ENCODE peak calls at places on chromosomes 12 and 14, in eight cellular contexts. One of them, this sample, is unnamed.

GRCh38 chr14:61287196-61287595 is 6.1 kb upstream of the TMEM30B start:
- DNase-seq in B cell: no peak
- DNase-seq in progenitor cell of endocrine pancreas: no peak
- DNase-seq in bronchial epithelial cell: peak
- DNase-seq in pancreas: no peak
- DNase-seq in tibial nerve: no peak
- DNase-seq in Caco-2: no peak
- DNase-seq in adrenal gland: no peak
- DNase-seq in this sample: no peak

GRCh38 chr12:125310461-125310860 is 245.2 kb downstream of the AACS start:
- DNase-seq in tibial nerve: no peak
- DNase-seq in bronchial epithelial cell: no peak
- DNase-seq in pancreas: no peak
- DNase-seq in adrenal gland: no peak
- DNase-seq in progenitor cell of endocrine pancreas: no peak
- DNase-seq in Caco-2: no peak
- DNase-seq in B cell: no peak
- DNase-seq in this sample: no peak

GRCh38 chr14:87067597-87067996 is 925.4 kb downstream of the GALC start:
- DNase-seq in tibial nerve: no peak
- DNase-seq in Caco-2: no peak
- DNase-seq in bronchial epithelial cell: no peak
- DNase-seq in adrenal gland: no peak
- DNase-seq in B cell: no peak
- DNase-seq in progenitor cell of endocrine pancreas: no peak
- DNase-seq in pancreas: no peak
- DNase-seq in this sample: no peak

GRCh38 chr12:119177724-119178380 is 879 bp upstream of the HSPB8 start:
- DNase-seq in tibial nerve: no peak
- DNase-seq in Caco-2: no peak
- DNase-seq in adrenal gland: no peak
- DNase-seq in pancreas: no peak
- DNase-seq in progenitor cell of endocrine pancreas: no peak
- DNase-seq in bronchial epithelial cell: no peak
- DNase-seq in B cell: no peak
- DNase-seq in this sample: no peak

GRCh38 chr14:102848830-102849521 is 71.7 kb downstream of the TRAF3 start:
- DNase-seq in B cell: no peak
- DNase-seq in progenitor cell of endocrine pancreas: no peak
- DNase-seq in bronchial epithelial cell: no peak
- DNase-seq in adrenal gland: peak
- DNase-seq in pancreas: no peak
- DNase-seq in tibial nerve: peak
- DNase-seq in Caco-2: no peak
- DNase-seq in this sample: peak

GRCh38 chr12:125289965-125290364 is 224.7 kb downstream of the AACS start:
- DNase-seq in tibial nerve: no peak
- DNase-seq in Caco-2: no peak
- DNase-seq in progenitor cell of endocrine pancreas: no peak
- DNase-seq in adrenal gland: no peak
- DNase-seq in pancreas: no peak
- DNase-seq in bronchial epithelial cell: no peak
- DNase-seq in B cell: no peak
- DNase-seq in this sample: no peak

GRCh38 chr12:77954156-77954555 is 123.5 kb downstream of the NAV3 start:
- DNase-seq in pancreas: no peak
- DNase-seq in B cell: no peak
- DNase-seq in adrenal gland: no peak
- DNase-seq in Caco-2: no peak
- DNase-seq in bronchial epithelial cell: peak
- DNase-seq in tibial nerve: no peak
- DNase-seq in progenitor cell of endocrine pancreas: no peak
- DNase-seq in this sample: no peak

GRCh38 chr12:131682511-131682895 is 28.4 kb upstream of the SFSWAP start:
- DNase-seq in pancreas: no peak
- DNase-seq in B cell: no peak
- DNase-seq in Caco-2: no peak
- DNase-seq in progenitor cell of endocrine pancreas: no peak
- DNase-seq in bronchial epithelial cell: no peak
- DNase-seq in tibial nerve: no peak
- DNase-seq in adrenal gland: no peak
- DNase-seq in this sample: no peak

GRCh38 chr12:107523760-107524558 is 161.6 kb upstream of the PWP1 start:
- DNase-seq in Caco-2: no peak
- DNase-seq in B cell: no peak
- DNase-seq in progenitor cell of endocrine pancreas: no peak
- DNase-seq in adrenal gland: no peak
- DNase-seq in tibial nerve: no peak
- DNase-seq in bronchial epithelial cell: no peak
- DNase-seq in pancreas: no peak
- DNase-seq in this sample: no peak

GRCh38 chr12:120238224-120238616 is 27.3 kb downstream of the PXN start:
- DNase-seq in Caco-2: no peak
- DNase-seq in B cell: no peak
- DNase-seq in bronchial epithelial cell: no peak
- DNase-seq in adrenal gland: no peak
- DNase-seq in progenitor cell of endocrine pancreas: no peak
- DNase-seq in pancreas: no peak
- DNase-seq in tibial nerve: no peak
- DNase-seq in this sample: no peak

GRCh38 chr12:90102957-90103652 is 394.5 kb upstream of the ATP2B1 start:
- DNase-seq in bronchial epithelial cell: peak
- DNase-seq in progenitor cell of endocrine pancreas: no peak
- DNase-seq in pancreas: no peak
- DNase-seq in B cell: peak
- DNase-seq in tibial nerve: no peak
- DNase-seq in adrenal gland: no peak
- DNase-seq in Caco-2: peak
- DNase-seq in this sample: peak

GRCh38 chr14:101020971-101021370 is 117.4 kb upstream of the RTL1 start:
- DNase-seq in progenitor cell of endocrine pancreas: peak
- DNase-seq in B cell: no peak
- DNase-seq in tibial nerve: no peak
- DNase-seq in bronchial epithelial cell: no peak
- DNase-seq in pancreas: no peak
- DNase-seq in Caco-2: no peak
- DNase-seq in adrenal gland: peak
- DNase-seq in this sample: peak

GRCh38 chr12:132190012-132190755 is 45.9 kb downstream of the NOC4L start:
- DNase-seq in adrenal gland: peak
- DNase-seq in tibial nerve: no peak
- DNase-seq in Caco-2: no peak
- DNase-seq in progenitor cell of endocrine pancreas: no peak
- DNase-seq in bronchial epithelial cell: no peak
- DNase-seq in B cell: no peak
- DNase-seq in pancreas: no peak
- DNase-seq in this sample: peak

GRCh38 chr14:85188836-85189235 is 341.1 kb upstream of the FLRT2 start:
- DNase-seq in bronchial epithelial cell: peak
- DNase-seq in adrenal gland: no peak
- DNase-seq in Caco-2: no peak
- DNase-seq in pancreas: no peak
- DNase-seq in progenitor cell of endocrine pancreas: no peak
- DNase-seq in B cell: no peak
- DNase-seq in tibial nerve: no peak
- DNase-seq in this sample: no peak

GRCh38 chr14:96270565-96271420 is 14.8 kb downstream of the BDKRB1 start:
- DNase-seq in Caco-2: no peak
- DNase-seq in progenitor cell of endocrine pancreas: no peak
- DNase-seq in bronchial epithelial cell: no peak
- DNase-seq in B cell: no peak
- DNase-seq in tibial nerve: no peak
- DNase-seq in pancreas: no peak
- DNase-seq in adrenal gland: no peak
- DNase-seq in this sample: no peak

GRCh38 chr12:131309700-131310099 is 356.0 kb downstream of the ADGRD1 start:
- DNase-seq in B cell: no peak
- DNase-seq in tibial nerve: no peak
- DNase-seq in adrenal gland: no peak
- DNase-seq in Caco-2: no peak
- DNase-seq in bronchial epithelial cell: no peak
- DNase-seq in pancreas: no peak
- DNase-seq in progenitor cell of endocrine pancreas: no peak
- DNase-seq in this sample: no peak

GRCh38 chr12:117272690-117273089 is 82.4 kb upstream of the FBXO21 start:
- DNase-seq in B cell: no peak
- DNase-seq in progenitor cell of endocrine pancreas: no peak
- DNase-seq in bronchial epithelial cell: no peak
- DNase-seq in adrenal gland: no peak
- DNase-seq in Caco-2: no peak
- DNase-seq in pancreas: no peak
- DNase-seq in tibial nerve: no peak
- DNase-seq in this sample: no peak

GRCh38 chr12:122749569-122750332 is 2.9 kb upstream of the DENR start:
- DNase-seq in Caco-2: peak
- DNase-seq in bronchial epithelial cell: no peak
- DNase-seq in pancreas: no peak
- DNase-seq in progenitor cell of endocrine pancreas: no peak
- DNase-seq in B cell: no peak
- DNase-seq in tibial nerve: no peak
- DNase-seq in adrenal gland: no peak
- DNase-seq in this sample: no peak

GRCh38 chr12:98373982-98374381 is 141.4 kb upstream of the TMPO start:
- DNase-seq in progenitor cell of endocrine pancreas: no peak
- DNase-seq in Caco-2: peak
- DNase-seq in adrenal gland: no peak
- DNase-seq in pancreas: no peak
- DNase-seq in bronchial epithelial cell: no peak
- DNase-seq in B cell: no peak
- DNase-seq in tibial nerve: no peak
- DNase-seq in this sample: no peak

GRCh38 chr12:98379106-98379505 is 136.3 kb upstream of the TMPO start:
- DNase-seq in pancreas: no peak
- DNase-seq in progenitor cell of endocrine pancreas: no peak
- DNase-seq in tibial nerve: no peak
- DNase-seq in bronchial epithelial cell: no peak
- DNase-seq in Caco-2: no peak
- DNase-seq in adrenal gland: no peak
- DNase-seq in B cell: no peak
- DNase-seq in this sample: no peak
- TF ChIP-seq CTCF in pancreas: no peak
- TF ChIP-seq CTCF in progenitor cell of endocrine pancreas: no peak
- TF ChIP-seq CTCF in tibial nerve: no peak
- TF ChIP-seq CTCF in bronchial epithelial cell: no peak
- TF ChIP-seq CTCF in Caco-2: no peak
- TF ChIP-seq CTCF in adrenal gland: no peak
- TF ChIP-seq CTCF in B cell: no peak
- TF ChIP-seq CTCF in this sample: no peak

GRCh38 chr12:126362964-126363363 is 1297.7 kb downstream of the AACS start:
- DNase-seq in Caco-2: no peak
- DNase-seq in pancreas: no peak
- DNase-seq in progenitor cell of endocrine pancreas: no peak
- DNase-seq in bronchial epithelial cell: no peak
- DNase-seq in adrenal gland: no peak
- DNase-seq in B cell: no peak
- DNase-seq in tibial nerve: no peak
- DNase-seq in this sample: no peak
- TF ChIP-seq CTCF in Caco-2: no peak
- TF ChIP-seq CTCF in pancreas: no peak
- TF ChIP-seq CTCF in progenitor cell of endocrine pancreas: no peak
- TF ChIP-seq CTCF in bronchial epithelial cell: no peak
- TF ChIP-seq CTCF in adrenal gland: no peak
- TF ChIP-seq CTCF in B cell: no peak
- TF ChIP-seq CTCF in tibial nerve: no peak
- TF ChIP-seq CTCF in this sample: no peak

DNA sequence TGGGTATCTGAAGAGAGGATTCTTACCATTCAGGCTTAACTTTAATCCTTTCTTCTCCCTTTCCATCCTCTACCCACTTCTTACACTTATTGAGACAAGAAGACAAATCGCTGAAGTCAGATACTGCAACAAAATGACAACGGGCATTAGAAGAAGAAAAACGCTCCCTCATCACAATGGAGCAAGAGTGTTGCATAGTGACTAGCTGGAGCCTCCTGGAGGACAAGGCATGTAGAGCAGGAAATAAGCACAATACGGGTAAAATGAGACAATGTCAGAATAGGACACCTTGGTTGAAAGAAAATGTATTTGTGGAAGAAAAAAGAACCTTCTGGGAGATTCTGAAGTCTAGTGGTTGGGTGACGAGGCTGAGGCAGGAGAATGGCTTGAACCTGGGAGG is 501.0 kb downstream of the RERGL start:
- DNase-seq in pancreas: no peak
- DNase-seq in adrenal gland: no peak
- DNase-seq in tibial nerve: no peak
- DNase-seq in progenitor cell of endocrine pancreas: no peak
- DNase-seq in bronchial epithelial cell: peak
- DNase-seq in Caco-2: peak
- DNase-seq in B cell: no peak
- DNase-seq in this sample: no peak
- TF ChIP-seq CTCF in pancreas: no peak
- TF ChIP-seq CTCF in adrenal gland: no peak
- TF ChIP-seq CTCF in tibial nerve: no peak
- TF ChIP-seq CTCF in progenitor cell of endocrine pancreas: peak
- TF ChIP-seq CTCF in bronchial epithelial cell: peak
- TF ChIP-seq CTCF in Caco-2: peak
- TF ChIP-seq CTCF in B cell: no peak
- TF ChIP-seq CTCF in this sample: no peak

GRCh38 chr12:93441617-93442410 is at the start of gene UBE2N:
- DNase-seq in progenitor cell of endocrine pancreas: peak
- DNase-seq in B cell: peak
- DNase-seq in tibial nerve: peak
- DNase-seq in Caco-2: peak
- DNase-seq in pancreas: peak
- DNase-seq in bronchial epithelial cell: peak
- DNase-seq in adrenal gland: peak
- DNase-seq in this sample: peak
- TF ChIP-seq CTCF in progenitor cell of endocrine pancreas: no peak
- TF ChIP-seq CTCF in B cell: no peak
- TF ChIP-seq CTCF in tibial nerve: peak
- TF ChIP-seq CTCF in Caco-2: no peak
- TF ChIP-seq CTCF in pancreas: no peak
- TF ChIP-seq CTCF in bronchial epithelial cell: no peak
- TF ChIP-seq CTCF in adrenal gland: no peak
- TF ChIP-seq CTCF in this sample: no peak

GRCh38 chr14:82710257-82710841 is 1176.7 kb upstream of the SEL1L start:
- DNase-seq in bronchial epithelial cell: peak
- DNase-seq in B cell: peak
- DNase-seq in adrenal gland: peak
- DNase-seq in pancreas: peak
- DNase-seq in Caco-2: peak
- DNase-seq in tibial nerve: peak
- DNase-seq in progenitor cell of endocrine pancreas: peak
- DNase-seq in this sample: peak
- TF ChIP-seq CTCF in bronchial epithelial cell: peak
- TF ChIP-seq CTCF in B cell: peak
- TF ChIP-seq CTCF in adrenal gland: peak
- TF ChIP-seq CTCF in pancreas: peak
- TF ChIP-seq CTCF in Caco-2: peak
- TF ChIP-seq CTCF in tibial nerve: no peak
- TF ChIP-seq CTCF in progenitor cell of endocrine pancreas: peak
- TF ChIP-seq CTCF in this sample: peak

GRCh38 chr14:59060841-59061240 is 127.6 kb upstream of the DAAM1 start:
- DNase-seq in Caco-2: no peak
- DNase-seq in tibial nerve: no peak
- DNase-seq in adrenal gland: no peak
- DNase-seq in progenitor cell of endocrine pancreas: no peak
- DNase-seq in bronchial epithelial cell: no peak
- DNase-seq in pancreas: no peak
- DNase-seq in B cell: no peak
- DNase-seq in this sample: no peak

GRCh38 chr14:59061292-59061691 is 127.2 kb upstream of the DAAM1 start:
- DNase-seq in B cell: no peak
- DNase-seq in progenitor cell of endocrine pancreas: no peak
- DNase-seq in bronchial epithelial cell: no peak
- DNase-seq in pancreas: no peak
- DNase-seq in Caco-2: no peak
- DNase-seq in tibial nerve: no peak
- DNase-seq in adrenal gland: no peak
- DNase-seq in this sample: no peak

GRCh38 chr14:59055439-59056045 is 132.9 kb upstream of the DAAM1 start:
- DNase-seq in tibial nerve: peak
- DNase-seq in adrenal gland: peak
- DNase-seq in B cell: peak
- DNase-seq in Caco-2: peak
- DNase-seq in bronchial epithelial cell: peak
- DNase-seq in progenitor cell of endocrine pancreas: no peak
- DNase-seq in pancreas: peak
- DNase-seq in this sample: peak
- TF ChIP-seq CTCF in tibial nerve: peak
- TF ChIP-seq CTCF in adrenal gland: peak
- TF ChIP-seq CTCF in B cell: peak
- TF ChIP-seq CTCF in Caco-2: peak
- TF ChIP-seq CTCF in bronchial epithelial cell: peak
- TF ChIP-seq CTCF in progenitor cell of endocrine pancreas: peak
- TF ChIP-seq CTCF in pancreas: no peak
- TF ChIP-seq CTCF in this sample: peak